ENCODE peak calls at places on chromosomes 6 and 20, in five cellular contexts. U is lung; I is stimulated activated CD4-positive, alpha-beta T cell treated with anti-CD3 and anti-CD28 coated beads, TNF-alpha, amount 100 ng/mL, for 4 hours; L is AG09309; R is hepatic stellate cell. N is an unnamed sample.
A peak's percentile ranks its signal among the peaks of the same experiment; 100 is the strongest.

GRCh38 chr6:56570434-56571359 is 72.0 kb downstream of the DST start:
- DNase-seq in U (no peak), I (no peak), L (no peak), R (no peak), N (no peak)

GRCh38 chr20:63232235-63233060 is 3.3 kb upstream of the BIRC7 start:
- DNase-seq in U (no peak), I (no peak), L (peak; percentile 65), R (peak; percentile 97), N (no peak)

GRCh38 chr6:57158658-57159057 is 13.5 kb upstream of the BAG2 start:
- DNase-seq in U (no peak), I (no peak), L (no peak), R (no peak), N (no peak)

GRCh38 chr20:63128956-63129355 is 87.0 kb downstream of the YTHDF1 start:
- DNase-seq in U (no peak), I (no peak), L (no peak), R (no peak), N (no peak)

GRCh38 chr6:53335224-53335994 is 13.3 kb downstream of the ELOVL5 start:
- DNase-seq in U (peak; percentile 32), I (peak; percentile 33), L (no peak), R (no peak), N (no peak)

GRCh38 chr20:44683263-44684046 is 31.7 kb upstream of the CCN5 start:
- DNase-seq in U (no peak), I (peak; percentile 29), L (no peak), R (peak; percentile 48), N (no peak)

GRCh38 chr6:125325586-125325985 is 23.8 kb upstream of the HDDC2 start:
- DNase-seq in U (no peak), I (no peak), L (no peak), R (no peak), N (no peak)

GRCh38 chr6:10613077-10613476 is 81.3 kb downstream of the C6orf52 start:
- DNase-seq in U (no peak), I (no peak), L (no peak), R (peak; percentile 42), N (no peak)

GRCh38 chr6:106257195-106257594 is 68.4 kb downstream of the ATG5 start:
- DNase-seq in U (no peak), I (no peak), L (no peak), R (no peak), N (no peak)

GRCh38 chr6:35453236-35453635 is 1.1 kb downstream of the FANCE start:
- DNase-seq in U (no peak), I (no peak), L (no peak), R (no peak), N (no peak)

GRCh38 chr6:160070427-160070826 is 51.2 kb upstream of the SLC22A1 start:
- DNase-seq in U (no peak), I (no peak), L (no peak), R (no peak), N (no peak)

GRCh38 chr6:7546832-7547714 is 5.6 kb downstream of the DSP start:
- DNase-seq in U (no peak), I (no peak), L (no peak), R (no peak), N (no peak)

N was measured in putamen.